ENCODE peak calls at places on chromosomes 6 and 20, in nine cellular contexts. O, P, H, Z, Q, G, U, Y and N are unnamed samples.
A peak's percentile ranks its signal among the peaks of the same experiment; 100 is the strongest.

GRCh38 chr6:75893058-75893775 is 144.2 kb downstream of the MYO6 start:
- DNase-seq in O (peak; percentile 50), P (no peak), H (no peak), Z (peak; percentile 83), Q (peak; percentile 71), G (peak; percentile 60), U (peak; percentile 61), Y (peak; percentile 90), N (peak; percentile 91)

GRCh38 chr6:24543683-24544082 is 48.9 kb downstream of the ALDH5A1 start:
- DNase-seq in O (no peak), P (no peak), H (no peak), Z (no peak), Q (no peak), G (no peak), U (no peak), Y (no peak), N (no peak)

GRCh38 chr6:6256881-6257280 is 63.6 kb downstream of the F13A1 start:
- DNase-seq in O (no peak), P (no peak), H (no peak), Z (no peak), Q (no peak), G (no peak), U (no peak), Y (no peak), N (no peak)

GRCh38 chr6:20319520-20320357 is 81.9 kb upstream of the E2F3 start:
- DNase-seq in O (no peak), P (peak; percentile 80), H (peak; percentile 72), Z (no peak), Q (peak; percentile 92), G (no peak), U (no peak), Y (no peak), N (no peak)

GRCh38 chr6:3053231-3053508 is 15.1 kb upstream of the RIPK1 start:
- DNase-seq in O (no peak), P (no peak), H (no peak), Z (no peak), Q (no peak), G (no peak), U (no peak), Y (no peak), N (no peak)

GRCh38 chr20:56716806-56717205 is 87.7 kb downstream of the TFAP2C start:
- DNase-seq in O (no peak), P (no peak), H (no peak), Z (no peak), Q (no peak), G (no peak), U (no peak), Y (no peak), N (no peak)

GRCh38 chr6:160996316-160996715 is 4.7 kb downstream of the MAP3K4 start:
- DNase-seq in O (no peak), P (no peak), H (no peak), Z (no peak), Q (no peak), G (no peak), U (peak; percentile 94), Y (no peak), N (peak; percentile 22)

GRCh38 chr6:43759157-43759925 is 10.7 kb upstream of the VEGFA start:
- DNase-seq in O (no peak), P (peak; percentile 30), H (no peak), Z (no peak), Q (no peak), G (no peak), U (no peak), Y (no peak), N (no peak)

GRCh38 chr6:26185004-26185403 is 97.8 kb downstream of the HFE start:
- DNase-seq in O (no peak), P (no peak), H (no peak), Z (no peak), Q (no peak), G (no peak), U (no peak), Y (no peak), N (no peak)

GRCh38 chr6:26185802-26186201 is 98.6 kb downstream of the HFE start:
- DNase-seq in O (no peak), P (no peak), H (no peak), Z (no peak), Q (no peak), G (no peak), U (no peak), Y (no peak), N (no peak)

GRCh38 chr6:26183237-26183580 is 96.0 kb downstream of the HFE start:
- DNase-seq in O (no peak), P (no peak), H (no peak), Z (no peak), Q (no peak), G (no peak), U (no peak), Y (no peak), N (no peak)

GRCh38 chr6:26183581-26184408 is 96.6 kb downstream of the HFE start:
- DNase-seq in O (peak; percentile 66), P (peak; percentile 86), H (peak; percentile 75), Z (peak; percentile 94), Q (peak; percentile 93), G (peak; percentile 72), U (peak; percentile 90), Y (peak; percentile 95), N (peak; percentile 93)

DNA sequence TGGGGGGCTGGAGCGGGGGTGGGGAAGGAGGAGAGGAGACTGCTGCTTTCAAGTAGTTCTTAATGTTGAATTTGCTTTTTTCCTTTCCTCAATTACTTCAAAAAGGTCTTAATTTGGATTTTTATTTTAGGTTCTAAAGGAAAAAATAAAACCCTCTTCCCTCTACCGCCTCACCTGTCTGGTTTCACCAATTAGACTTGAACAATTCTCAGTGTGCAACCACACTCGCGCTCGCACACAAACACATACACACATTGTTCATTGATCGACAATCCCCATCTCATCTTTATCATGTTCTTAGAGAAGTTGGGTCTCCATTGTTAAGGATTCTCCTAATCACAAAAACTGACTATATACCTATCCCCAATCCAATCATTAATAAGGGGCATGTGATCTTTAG is 97.3 kb downstream of the HFE start:
- DNase-seq in O (no peak), P (no peak), H (no peak), Z (no peak), Q (no peak), G (no peak), U (no peak), Y (no peak), N (no peak)
- H3K4me3 ChIP-seq in O (no peak overlapping the region), P (peak overlapping the region; percentile 81), H (no peak overlapping the region), Z (peak overlapping the region; percentile 46), Q (peak overlapping the region; percentile 55), G (no peak overlapping the region), U (no peak overlapping the region), Y (peak overlapping the region; percentile 26), N (no peak overlapping the region)

GRCh38 chr6:158999154-158999668 is 791 bp downstream of the RSPH3 start:
- DNase-seq in O (no peak), P (no peak), H (no peak), Z (peak; percentile 23), Q (peak; percentile 40), G (no peak), U (peak; percentile 21), Y (peak; percentile 11), N (peak; percentile 15)

GRCh38 chr6:158996863-158997262 is 3.1 kb downstream of the RSPH3 start:
- DNase-seq in O (no peak), P (no peak), H (no peak), Z (no peak), Q (peak; percentile 71), G (no peak), U (no peak), Y (no peak), N (peak; percentile 6)

GRCh38 chr6:159002432-159003160 is 2.6 kb upstream of the RSPH3 start:
- DNase-seq in O (no peak), P (no peak), H (no peak), Z (peak; percentile 27), Q (no peak), G (no peak), U (peak; percentile 77), Y (peak; percentile 17), N (peak; percentile 44)

GRCh38 chr6:159004592-159004991 is 4.6 kb upstream of the RSPH3 start:
- DNase-seq in O (no peak), P (no peak), H (no peak), Z (no peak), Q (no peak), G (no peak), U (no peak), Y (no peak), N (no peak)

DNA sequence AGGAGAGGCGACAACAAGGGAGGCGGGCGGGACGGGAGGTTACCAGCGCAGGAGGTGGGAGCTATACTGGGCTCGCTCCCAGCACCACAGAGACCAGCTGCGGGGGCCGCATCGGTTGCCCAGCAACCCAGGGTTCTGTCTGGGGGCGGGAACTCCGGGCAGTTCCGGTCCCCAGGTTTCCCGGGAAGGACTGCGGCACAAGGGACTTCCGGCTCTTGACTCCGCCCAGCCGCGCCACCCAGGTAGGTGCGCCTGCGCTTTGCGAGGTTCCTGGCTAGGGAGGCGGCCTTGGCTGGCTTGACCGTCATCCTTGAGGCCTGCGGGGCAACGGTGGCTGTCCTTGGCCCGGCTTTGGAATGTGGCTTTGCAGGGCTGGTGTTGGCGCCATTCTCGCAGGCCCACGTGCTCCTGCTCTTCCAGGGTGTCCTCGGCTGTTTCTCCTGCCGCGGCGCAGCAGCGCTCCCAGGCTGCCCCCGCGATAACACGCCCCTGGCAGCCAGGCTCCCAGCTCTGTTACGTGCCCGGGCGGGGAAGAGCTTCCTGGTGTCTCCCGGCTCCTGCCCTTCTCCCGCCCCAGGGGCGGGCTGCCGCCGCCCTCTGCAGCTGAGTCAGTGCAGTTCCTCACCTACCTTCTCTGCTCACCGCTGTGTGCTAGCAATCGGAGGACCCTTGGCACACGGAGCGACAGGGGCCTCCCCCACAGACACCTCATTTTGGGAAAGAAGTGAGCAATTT is at the start of gene RSPH3:
- DNase-seq in O (peak; percentile 55), P (peak; percentile 98), H (peak; percentile 97), Z (peak; percentile 94), Q (peak; percentile 98), G (peak; percentile 72), U (peak; percentile 88), Y (peak; percentile 88), N (peak; percentile 93)
- TF ChIP-seq CTCF in O (no peak), P (peak; percentile 21), H (peak; percentile 31), Z (no peak), Q (no peak), G (no peak), U (peak; percentile 49), Y (no peak), N (no peak)

GRCh38 chr6:28634758-28635546 is 109.3 kb downstream of the GPX5 start:
- DNase-seq in O (no peak), P (no peak), H (no peak), Z (no peak), Q (no peak), G (no peak), U (peak; percentile 23), Y (peak; percentile 32), N (peak; percentile 19)

GRCh38 chr6:28633445-28634215 is 107.9 kb downstream of the GPX5 start:
- DNase-seq in O (no peak), P (no peak), H (no peak), Z (no peak), Q (no peak), G (no peak), U (no peak), Y (no peak), N (no peak)

GRCh38 chr6:28635547-28636158 is 110.0 kb downstream of the GPX5 start:
- DNase-seq in O (no peak), P (no peak), H (no peak), Z (no peak), Q (no peak), G (no peak), U (no peak), Y (no peak), N (no peak)

GRCh38 chr6:28632326-28632851 is 106.7 kb downstream of the GPX5 start:
- DNase-seq in O (no peak), P (no peak), H (no peak), Z (no peak), Q (peak; percentile 26), G (no peak), U (no peak), Y (no peak), N (no peak)

DNA sequence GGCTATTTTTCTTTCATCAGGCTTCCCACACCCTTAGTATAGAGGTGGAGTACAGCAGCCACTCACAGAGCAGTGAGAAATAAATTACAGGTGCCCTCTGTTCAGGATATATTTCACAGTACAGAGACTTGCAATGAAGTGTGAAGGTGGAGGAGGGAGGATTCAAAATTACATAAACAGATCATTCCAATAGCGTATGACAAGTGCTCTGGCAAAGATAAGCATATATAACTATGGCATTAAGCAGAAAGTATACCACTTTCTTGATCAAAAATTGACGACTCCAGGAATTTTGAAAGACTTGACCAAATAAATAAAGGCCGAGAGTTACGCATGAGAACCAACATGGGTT is 108.7 kb downstream of the GPX5 start:
- DNase-seq in O (no peak), P (no peak), H (no peak), Z (no peak), Q (no peak), G (no peak), U (no peak), Y (no peak), N (no peak)
- H3K4me3 ChIP-seq in O (no peak overlapping the region), P (peak overlapping the region; percentile 36), H (no peak overlapping the region), Z (peak overlapping the region; percentile 33), Q (no peak overlapping the region), G (peak overlapping the region; percentile 34), U (no peak overlapping the region), Y (peak overlapping the region; percentile 16), N (no peak overlapping the region)

GRCh38 chr6:169521825-169522224 is 180.0 kb downstream of the WDR27 start:
- DNase-seq in O (no peak), P (no peak), H (no peak), Z (no peak), Q (no peak), G (no peak), U (no peak), Y (no peak), N (no peak)

DNA sequence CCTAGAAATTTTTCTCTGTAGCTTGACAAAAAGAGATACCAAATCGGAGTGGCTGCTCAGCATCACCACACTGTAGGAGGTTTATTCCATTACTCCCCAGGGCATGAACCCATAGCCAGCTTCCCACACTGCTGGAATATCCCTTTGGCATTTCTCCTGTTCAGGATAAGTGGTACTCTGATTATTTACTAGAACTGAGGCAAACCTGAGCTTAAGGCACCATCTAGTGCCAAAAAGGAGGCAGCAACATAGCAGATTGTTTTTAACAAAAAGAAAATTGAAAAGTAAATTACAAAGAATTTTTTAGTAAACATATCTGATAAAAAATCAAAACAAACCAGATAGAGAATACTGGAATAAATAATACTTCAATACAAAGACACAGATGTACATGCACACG is 181.7 kb downstream of the WDR27 start:
- DNase-seq in O (peak; percentile 44), P (no peak), H (no peak), Z (peak; percentile 62), Q (no peak), G (no peak), U (no peak), Y (peak; percentile 69), N (peak; percentile 77)
- TF ChIP-seq CTCF in O (peak; percentile 65), P (no peak), H (peak; percentile 38), Z (peak; percentile 60), Q (no peak), G (peak; percentile 70), U (no peak), Y (peak; percentile 64), N (peak; percentile 75)